ENCODE peak calls at places on chromosome 12, in nine cellular contexts. R is left ventricle myocardium inferior; U is activated CD4-positive, alpha-beta T cell treated with anti-CD3 and anti-CD28 coated beads, Interleukin-2, amount 10 ng/mL, durations not matched to agents 7 days and 5 days; L is GM04504; D is MG63; I is activated B cell treated with CpG ODN at 0.5 μM for 24 hours; B is activated CD8-positive, alpha-beta memory T cell treated with anti-CD3 and anti-CD28 coated beads for 24 hours; S is Karpas-422; J is mucosa of descending colon. F is an unnamed sample.

GRCh38 chr12:4591180-4591687 is 29.2 kb downstream of the DYRK4 start:
- DNase-seq in R (no peak), U (no peak), L (no peak), D (no peak), I (no peak), B (no peak), S (no peak), J (no peak), F (no peak)

GRCh38 chr12:110809149-110809548 is 37.6 kb upstream of the CCDC63 start:
- DNase-seq in R (no peak), U (no peak), L (no peak), D (no peak), I (no peak), B (no peak), S (no peak), J (no peak), F (no peak)

GRCh38 chr12:46214668-46215429 is 54.0 kb downstream of the SLC38A1 start:
- DNase-seq in R (no peak), U (peak), L (no peak), D (no peak), I (no peak), B (peak), S (no peak), J (peak), F (peak)

GRCh38 chr12:75603475-75603874 is 92.1 kb upstream of the KRR1 start:
- DNase-seq in R (no peak), U (no peak), L (no peak), D (peak), I (no peak), B (no peak), S (no peak), J (no peak), F (no peak)

GRCh38 chr12:29681996-29682534 is 101.7 kb downstream of the TMTC1 start:
- DNase-seq in R (no peak), U (no peak), L (no peak), D (peak), I (no peak), B (no peak), S (no peak), J (no peak), F (no peak)

GRCh38 chr12:128817115-128818015 is 6.4 kb downstream of the SLC15A4 start:
- DNase-seq in R (peak), U (no peak), L (peak), D (peak), I (no peak), B (peak), S (peak), J (no peak), F (no peak)

GRCh38 chr12:47739959-47740358 is 14.7 kb upstream of the ENDOU start:
- DNase-seq in R (peak), U (no peak), L (no peak), D (no peak), I (no peak), B (no peak), S (peak), J (peak), F (no peak)

GRCh38 chr12:132447731-132448452 is 42.1 kb upstream of the FBRSL1 start:
- DNase-seq in R (no peak), U (no peak), L (no peak), D (no peak), I (no peak), B (no peak), S (no peak), J (peak), F (no peak)

GRCh38 chr12:47441490-47441889 is 264.3 kb downstream of the RPAP3 start:
- DNase-seq in R (no peak), U (no peak), L (no peak), D (no peak), I (no peak), B (no peak), S (no peak), J (no peak), F (no peak)

GRCh38 chr12:129911437-129912049 is 7.7 kb upstream of the TMEM132D start:
- DNase-seq in R (peak), U (peak), L (no peak), D (peak), I (no peak), B (no peak), S (peak), J (no peak), F (peak)

GRCh38 chr12:94100254-94100653 is 48.1 kb upstream of the PLXNC1 start:
- DNase-seq in R (no peak), U (peak), L (no peak), D (no peak), I (no peak), B (no peak), S (no peak), J (no peak), F (peak)

GRCh38 chr12:132402831-132403416 is 73.5 kb upstream of the GALNT9 start:
- DNase-seq in R (peak), U (no peak), L (no peak), D (no peak), I (no peak), B (no peak), S (no peak), J (peak), F (no peak)

GRCh38 chr12:98162906-98163678 is 352.3 kb upstream of the TMPO start:
- DNase-seq in R (no peak), U (no peak), L (no peak), D (no peak), I (no peak), B (no peak), S (no peak), J (no peak), F (no peak)

GRCh38 chr12:105978276-105978675 is 160.5 kb downstream of the NUAK1 start:
- DNase-seq in R (no peak), U (no peak), L (no peak), D (no peak), I (no peak), B (no peak), S (no peak), J (no peak), F (no peak)

GRCh38 chr12:2578772-2579171 is 216.0 kb upstream of the FKBP4 start:
- DNase-seq in R (no peak), U (no peak), L (no peak), D (no peak), I (no peak), B (no peak), S (no peak), J (no peak), F (no peak)

GRCh38 chr12:3882396-3882795 is 9.2 kb upstream of the PARP11 start:
- DNase-seq in R (no peak), U (no peak), L (no peak), D (no peak), I (no peak), B (no peak), S (no peak), J (no peak), F (no peak)

GRCh38 chr12:81216739-81217138 is 138.9 kb downstream of the ACSS3 start:
- DNase-seq in R (no peak), U (no peak), L (no peak), D (no peak), I (no peak), B (no peak), S (no peak), J (no peak), F (no peak)

GRCh38 chr12:50297996-50298395 is 14.7 kb upstream of the LIMA1 start:
- DNase-seq in R (no peak), U (no peak), L (no peak), D (no peak), I (no peak), B (no peak), S (no peak), J (no peak), F (no peak)

GRCh38 chr12:10220398-10221077 is 7.9 kb downstream of the GABARAPL1 start:
- DNase-seq in R (peak), U (no peak), L (no peak), D (peak), I (no peak), B (no peak), S (no peak), J (no peak), F (no peak)

GRCh38 chr12:67663121-67663520 is 14.6 kb downstream of the DYRK2 start:
- DNase-seq in R (no peak), U (no peak), L (no peak), D (no peak), I (no peak), B (no peak), S (no peak), J (no peak), F (no peak)

GRCh38 chr12:110606253-110606611 is 7.7 kb upstream of the TCTN1 start:
- DNase-seq in R (no peak), U (no peak), L (no peak), D (no peak), I (no peak), B (no peak), S (peak), J (no peak), F (no peak)

GRCh38 chr12:108129017-108129812 is at the start of gene WSCD2:
- DNase-seq in R (peak), U (peak), L (no peak), D (peak), I (peak), B (no peak), S (no peak), J (no peak), F (peak)

GRCh38 chr12:94596596-94596995 is 53.8 kb downstream of the TMCC3 start:
- DNase-seq in R (no peak), U (no peak), L (no peak), D (no peak), I (no peak), B (no peak), S (no peak), J (no peak), F (no peak)

GRCh38 chr12:92495108-92495507 is 207.7 kb upstream of the PLEKHG7 start:
- DNase-seq in R (no peak), U (no peak), L (no peak), D (no peak), I (no peak), B (no peak), S (no peak), J (no peak), F (no peak)

GRCh38 chr12:25052191-25053020 is 103.5 kb upstream of the BCAT1 start:
- DNase-seq in R (no peak), U (peak), L (no peak), D (no peak), I (peak), B (peak), S (peak), J (no peak), F (peak)

GRCh38 chr12:88570103-88570502 is 10.2 kb downstream of the KITLG start:
- DNase-seq in R (no peak), U (no peak), L (no peak), D (no peak), I (no peak), B (no peak), S (no peak), J (no peak), F (no peak)

GRCh38 chr12:82438356-82438755 is 80.0 kb downstream of the METTL25 start:
- DNase-seq in R (no peak), U (no peak), L (no peak), D (no peak), I (no peak), B (no peak), S (no peak), J (no peak), F (no peak)

GRCh38 chr12:111411187-111411764 is 5.6 kb downstream of the SH2B3 start:
- DNase-seq in R (no peak), U (no peak), L (no peak), D (no peak), I (no peak), B (no peak), S (no peak), J (no peak), F (no peak)

GRCh38 chr12:47014474-47014873 is 64.9 kb upstream of the PCED1B start:
- DNase-seq in R (no peak), U (no peak), L (peak), D (peak), I (no peak), B (no peak), S (no peak), J (no peak), F (no peak)

GRCh38 chr12:49868952-49869815 is 26.3 kb upstream of the BCDIN3D start:
- DNase-seq in R (peak), U (no peak), L (peak), D (peak), I (no peak), B (peak), S (peak), J (peak), F (no peak)

F was measured in stimulated activated naive CD8-positive, alpha-beta T cell treated with anti-CD3 and anti-CD28 coated beads, Interleukin-15, amount 100 ng/mL, for 72 hours.